ENCODE peak calls at places on chromosome 1, in ten cellular contexts. One of them, this sample, is unnamed. For H3K4me1, the result is how much of the 10 kb centered on the place peaks cover.

GRCh38 chr1:45522324-45523104 is 830 bp upstream of the PRDX1 start:
- DNase-seq in mesendoderm: peak
- DNase-seq in transverse colon: no peak
- DNase-seq in esophagus squamous epithelium: no peak
- DNase-seq in IMR-90: peak
- DNase-seq in cardiac muscle cell: no peak
- DNase-seq in CD8-positive, alpha-beta memory T cell: no peak
- DNase-seq in HCT116: peak
- DNase-seq in adipocyte: no peak
- DNase-seq in CD8-positive, alpha-beta T cell: no peak
- DNase-seq in this sample: no peak

GRCh38 chr1:57620589-57620988 is 196.7 kb upstream of the DAB1 start:
- DNase-seq in mesendoderm: peak
- DNase-seq in transverse colon: no peak
- DNase-seq in esophagus squamous epithelium: no peak
- DNase-seq in IMR-90: no peak
- DNase-seq in cardiac muscle cell: no peak
- DNase-seq in CD8-positive, alpha-beta memory T cell: no peak
- DNase-seq in HCT116: no peak
- DNase-seq in adipocyte: no peak
- DNase-seq in CD8-positive, alpha-beta T cell: no peak
- DNase-seq in this sample: no peak

GRCh38 chr1:235161685-235162327 is 756 bp upstream of the RBM34 start:
- DNase-seq in mesendoderm: no peak
- DNase-seq in transverse colon: no peak
- DNase-seq in esophagus squamous epithelium: no peak
- DNase-seq in IMR-90: no peak
- DNase-seq in cardiac muscle cell: no peak
- DNase-seq in CD8-positive, alpha-beta memory T cell: no peak
- DNase-seq in HCT116: no peak
- DNase-seq in adipocyte: no peak
- DNase-seq in CD8-positive, alpha-beta T cell: no peak
- DNase-seq in this sample: peak

GRCh38 chr1:26524181-26524580 is 5.4 kb upstream of the RPS6KA1 start:
- DNase-seq in mesendoderm: no peak
- DNase-seq in transverse colon: no peak
- DNase-seq in esophagus squamous epithelium: no peak
- DNase-seq in IMR-90: no peak
- DNase-seq in cardiac muscle cell: no peak
- DNase-seq in CD8-positive, alpha-beta memory T cell: no peak
- DNase-seq in HCT116: no peak
- DNase-seq in adipocyte: no peak
- DNase-seq in CD8-positive, alpha-beta T cell: no peak
- DNase-seq in this sample: no peak

GRCh38 chr1:5980314-5981008 is 11.8 kb downstream of the NPHP4 start:
- DNase-seq in mesendoderm: peak
- DNase-seq in transverse colon: no peak
- DNase-seq in esophagus squamous epithelium: no peak
- DNase-seq in IMR-90: peak
- DNase-seq in cardiac muscle cell: peak
- DNase-seq in CD8-positive, alpha-beta memory T cell: no peak
- DNase-seq in HCT116: peak
- DNase-seq in adipocyte: peak
- DNase-seq in CD8-positive, alpha-beta T cell: no peak
- DNase-seq in this sample: peak

GRCh38 chr1:235917267-235917811 is 50.6 kb upstream of the LYST start:
- DNase-seq in mesendoderm: no peak
- DNase-seq in transverse colon: peak
- DNase-seq in esophagus squamous epithelium: no peak
- DNase-seq in IMR-90: peak
- DNase-seq in cardiac muscle cell: peak
- DNase-seq in CD8-positive, alpha-beta memory T cell: peak
- DNase-seq in HCT116: peak
- DNase-seq in adipocyte: peak
- DNase-seq in CD8-positive, alpha-beta T cell: peak
- DNase-seq in this sample: no peak

GRCh38 chr1:51644533-51645197 is 27.8 kb downstream of the OSBPL9 start:
- DNase-seq in mesendoderm: peak
- DNase-seq in transverse colon: peak
- DNase-seq in esophagus squamous epithelium: no peak
- DNase-seq in IMR-90: peak
- DNase-seq in cardiac muscle cell: peak
- DNase-seq in CD8-positive, alpha-beta memory T cell: no peak
- DNase-seq in HCT116: peak
- DNase-seq in adipocyte: peak
- DNase-seq in CD8-positive, alpha-beta T cell: no peak
- DNase-seq in this sample: no peak

GRCh38 chr1:111222308-111223125 is 5.0 kb upstream of the CHI3L2 start:
- DNase-seq in mesendoderm: peak
- DNase-seq in transverse colon: peak
- DNase-seq in esophagus squamous epithelium: no peak
- DNase-seq in IMR-90: peak
- DNase-seq in cardiac muscle cell: peak
- DNase-seq in CD8-positive, alpha-beta memory T cell: peak
- DNase-seq in HCT116: peak
- DNase-seq in adipocyte: peak
- DNase-seq in CD8-positive, alpha-beta T cell: peak
- DNase-seq in this sample: peak

GRCh38 chr1:160084771-160085321 is 3.5 kb downstream of the KCNJ9 start:
- DNase-seq in mesendoderm: no peak
- DNase-seq in transverse colon: no peak
- DNase-seq in esophagus squamous epithelium: no peak
- DNase-seq in IMR-90: no peak
- DNase-seq in cardiac muscle cell: no peak
- DNase-seq in CD8-positive, alpha-beta memory T cell: no peak
- DNase-seq in HCT116: no peak
- DNase-seq in adipocyte: no peak
- DNase-seq in CD8-positive, alpha-beta T cell: no peak
- DNase-seq in this sample: no peak

GRCh38 chr1:20233394-20233793 is 47.1 kb upstream of the PLA2G2C start:
- DNase-seq in mesendoderm: peak
- DNase-seq in transverse colon: no peak
- DNase-seq in esophagus squamous epithelium: no peak
- DNase-seq in IMR-90: peak
- DNase-seq in cardiac muscle cell: peak
- DNase-seq in CD8-positive, alpha-beta memory T cell: no peak
- DNase-seq in HCT116: peak
- DNase-seq in adipocyte: peak
- DNase-seq in CD8-positive, alpha-beta T cell: no peak
- DNase-seq in this sample: peak

GRCh38 chr1:15172405-15173259 is 19.1 kb downstream of the TMEM51 start:
- DNase-seq in mesendoderm: no peak
- DNase-seq in transverse colon: no peak
- DNase-seq in esophagus squamous epithelium: no peak
- DNase-seq in IMR-90: peak
- DNase-seq in cardiac muscle cell: peak
- DNase-seq in CD8-positive, alpha-beta memory T cell: no peak
- DNase-seq in HCT116: no peak
- DNase-seq in adipocyte: peak
- DNase-seq in CD8-positive, alpha-beta T cell: no peak
- DNase-seq in this sample: no peak

GRCh38 chr1:207578796-207579435 is 66.0 kb upstream of the CR1L start:
- DNase-seq in mesendoderm: no peak
- DNase-seq in transverse colon: no peak
- DNase-seq in esophagus squamous epithelium: no peak
- DNase-seq in IMR-90: no peak
- DNase-seq in cardiac muscle cell: no peak
- DNase-seq in CD8-positive, alpha-beta memory T cell: no peak
- DNase-seq in HCT116: no peak
- DNase-seq in adipocyte: peak
- DNase-seq in CD8-positive, alpha-beta T cell: no peak
- DNase-seq in this sample: no peak

GRCh38 chr1:56516539-56517252 is 62.7 kb downstream of the PLPP3 start:
- DNase-seq in mesendoderm: peak
- DNase-seq in transverse colon: peak
- DNase-seq in esophagus squamous epithelium: no peak
- DNase-seq in IMR-90: peak
- DNase-seq in cardiac muscle cell: peak
- DNase-seq in CD8-positive, alpha-beta memory T cell: no peak
- DNase-seq in HCT116: peak
- DNase-seq in adipocyte: peak
- DNase-seq in CD8-positive, alpha-beta T cell: no peak
- DNase-seq in this sample: no peak
- H3K4me1 ChIP-seq in mesendoderm: under half
- H3K4me1 ChIP-seq in transverse colon: under half
- H3K4me1 ChIP-seq in esophagus squamous epithelium: half or more
- H3K4me1 ChIP-seq in IMR-90: under half
- H3K4me1 ChIP-seq in cardiac muscle cell: under half
- H3K4me1 ChIP-seq in CD8-positive, alpha-beta memory T cell: under half
- H3K4me1 ChIP-seq in HCT116: under half
- H3K4me1 ChIP-seq in adipocyte: under half
- H3K4me1 ChIP-seq in CD8-positive, alpha-beta T cell: under half
- H3K4me1 ChIP-seq in this sample: under half

DNA sequence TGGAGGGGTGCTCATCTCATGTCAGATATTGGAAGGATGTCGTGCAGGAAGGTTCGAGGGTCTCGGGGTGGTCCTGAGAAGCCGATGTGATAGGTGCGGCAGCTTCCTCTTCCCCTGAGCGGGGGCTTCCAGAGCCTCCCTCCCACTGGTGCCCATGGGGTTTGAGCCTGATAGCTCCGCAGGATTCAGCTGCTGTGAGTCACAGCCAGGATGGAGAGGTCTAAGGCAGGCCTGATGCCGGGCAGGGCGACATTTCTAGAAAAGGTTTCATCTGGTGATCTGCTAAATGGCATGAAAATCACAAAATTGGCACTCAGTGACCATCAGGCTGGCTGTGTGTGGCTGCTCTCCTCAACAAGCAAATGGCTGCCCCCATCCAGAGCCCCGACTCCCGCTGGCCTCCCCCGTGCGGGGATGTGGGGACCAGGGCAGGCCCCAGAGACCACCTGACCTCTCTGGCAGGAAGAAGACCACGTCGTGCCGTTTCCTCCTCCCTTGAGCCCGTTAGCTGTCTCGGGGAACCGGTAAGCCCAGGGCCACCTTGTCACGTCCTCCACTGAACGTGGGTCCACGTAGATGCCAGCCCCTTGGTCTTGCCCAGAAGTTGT is 66.0 kb downstream of the SKI start:
- DNase-seq in mesendoderm: no peak
- DNase-seq in transverse colon: no peak
- DNase-seq in esophagus squamous epithelium: no peak
- DNase-seq in IMR-90: peak
- DNase-seq in cardiac muscle cell: peak
- DNase-seq in CD8-positive, alpha-beta memory T cell: no peak
- DNase-seq in HCT116: no peak
- DNase-seq in adipocyte: no peak
- DNase-seq in CD8-positive, alpha-beta T cell: no peak
- DNase-seq in this sample: no peak
- H3K4me1 ChIP-seq in mesendoderm: under half
- H3K4me1 ChIP-seq in transverse colon: under half
- H3K4me1 ChIP-seq in esophagus squamous epithelium: half or more
- H3K4me1 ChIP-seq in IMR-90: half or more
- H3K4me1 ChIP-seq in cardiac muscle cell: under half
- H3K4me1 ChIP-seq in CD8-positive, alpha-beta memory T cell: half or more
- H3K4me1 ChIP-seq in HCT116: under half
- H3K4me1 ChIP-seq in adipocyte: under half
- H3K4me1 ChIP-seq in CD8-positive, alpha-beta T cell: half or more
- H3K4me1 ChIP-seq in this sample: under half

GRCh38 chr1:2302292-2302925 is 74.3 kb downstream of the SKI start:
- DNase-seq in mesendoderm: no peak
- DNase-seq in transverse colon: no peak
- DNase-seq in esophagus squamous epithelium: no peak
- DNase-seq in IMR-90: no peak
- DNase-seq in cardiac muscle cell: no peak
- DNase-seq in CD8-positive, alpha-beta memory T cell: no peak
- DNase-seq in HCT116: no peak
- DNase-seq in adipocyte: no peak
- DNase-seq in CD8-positive, alpha-beta T cell: no peak
- DNase-seq in this sample: no peak
- H3K4me1 ChIP-seq in mesendoderm: under half
- H3K4me1 ChIP-seq in transverse colon: under half
- H3K4me1 ChIP-seq in esophagus squamous epithelium: half or more
- H3K4me1 ChIP-seq in IMR-90: under half
- H3K4me1 ChIP-seq in cardiac muscle cell: under half
- H3K4me1 ChIP-seq in CD8-positive, alpha-beta memory T cell: half or more
- H3K4me1 ChIP-seq in HCT116: under half
- H3K4me1 ChIP-seq in adipocyte: under half
- H3K4me1 ChIP-seq in CD8-positive, alpha-beta T cell: half or more
- H3K4me1 ChIP-seq in this sample: under half

GRCh38 chr1:22751124-22751531 is 40.5 kb downstream of the EPHB2 start:
- DNase-seq in mesendoderm: no peak
- DNase-seq in transverse colon: peak
- DNase-seq in esophagus squamous epithelium: no peak
- DNase-seq in IMR-90: no peak
- DNase-seq in cardiac muscle cell: no peak
- DNase-seq in CD8-positive, alpha-beta memory T cell: no peak
- DNase-seq in HCT116: no peak
- DNase-seq in adipocyte: no peak
- DNase-seq in CD8-positive, alpha-beta T cell: no peak
- DNase-seq in this sample: no peak

GRCh38 chr1:22749503-22749902 is 38.9 kb downstream of the EPHB2 start:
- DNase-seq in mesendoderm: no peak
- DNase-seq in transverse colon: no peak
- DNase-seq in esophagus squamous epithelium: no peak
- DNase-seq in IMR-90: no peak
- DNase-seq in cardiac muscle cell: no peak
- DNase-seq in CD8-positive, alpha-beta memory T cell: no peak
- DNase-seq in HCT116: no peak
- DNase-seq in adipocyte: no peak
- DNase-seq in CD8-positive, alpha-beta T cell: no peak
- DNase-seq in this sample: no peak

GRCh38 chr1:22750671-22751016 is 40.0 kb downstream of the EPHB2 start:
- DNase-seq in mesendoderm: no peak
- DNase-seq in transverse colon: no peak
- DNase-seq in esophagus squamous epithelium: no peak
- DNase-seq in IMR-90: no peak
- DNase-seq in cardiac muscle cell: no peak
- DNase-seq in CD8-positive, alpha-beta memory T cell: no peak
- DNase-seq in HCT116: no peak
- DNase-seq in adipocyte: no peak
- DNase-seq in CD8-positive, alpha-beta T cell: no peak
- DNase-seq in this sample: no peak

GRCh38 chr1:22752339-22752738 is 41.7 kb downstream of the EPHB2 start:
- DNase-seq in mesendoderm: no peak
- DNase-seq in transverse colon: no peak
- DNase-seq in esophagus squamous epithelium: no peak
- DNase-seq in IMR-90: no peak
- DNase-seq in cardiac muscle cell: no peak
- DNase-seq in CD8-positive, alpha-beta memory T cell: no peak
- DNase-seq in HCT116: no peak
- DNase-seq in adipocyte: no peak
- DNase-seq in CD8-positive, alpha-beta T cell: no peak
- DNase-seq in this sample: no peak

DNA sequence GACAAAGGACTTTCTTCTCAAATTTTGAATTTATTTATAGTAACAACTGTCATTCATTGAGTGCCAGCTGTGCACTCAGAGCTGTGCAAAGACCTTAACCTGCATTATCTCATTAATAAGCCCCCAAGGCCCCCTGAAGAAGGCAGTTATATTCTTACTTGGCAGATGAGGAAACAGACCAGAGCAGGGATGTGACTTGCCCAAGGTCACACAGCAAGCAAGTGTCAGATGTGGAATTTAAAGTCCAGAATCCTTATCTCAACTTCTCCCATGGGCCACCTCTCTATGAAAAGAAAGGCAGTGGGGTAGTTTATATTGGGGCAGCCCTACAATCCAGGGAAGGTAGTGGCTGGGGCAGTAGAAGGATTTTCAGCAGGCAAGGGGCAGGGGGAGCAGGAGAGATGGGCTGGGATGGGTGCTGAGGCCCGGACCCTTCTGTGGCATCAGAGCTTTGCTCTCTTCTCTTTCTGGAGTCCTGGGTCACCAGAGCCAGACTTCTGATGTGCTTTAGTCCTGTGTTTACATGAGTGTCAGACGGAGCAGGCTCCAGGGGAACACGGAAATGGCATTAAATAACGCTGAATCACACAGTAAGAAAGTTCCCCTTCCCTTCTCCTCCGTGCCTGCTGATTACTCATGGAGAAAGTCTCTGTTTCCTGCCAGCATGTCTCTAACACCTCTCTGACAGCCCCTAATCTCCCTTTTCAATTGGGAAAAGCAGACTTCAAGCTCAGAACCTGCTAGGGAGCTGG is 39.5 kb downstream of the EPHB2 start:
- DNase-seq in mesendoderm: peak
- DNase-seq in transverse colon: peak
- DNase-seq in esophagus squamous epithelium: no peak
- DNase-seq in IMR-90: peak
- DNase-seq in cardiac muscle cell: peak
- DNase-seq in CD8-positive, alpha-beta memory T cell: no peak
- DNase-seq in HCT116: peak
- DNase-seq in adipocyte: peak
- DNase-seq in CD8-positive, alpha-beta T cell: no peak
- DNase-seq in this sample: peak
- H3K4me1 ChIP-seq in mesendoderm: under half
- H3K4me1 ChIP-seq in transverse colon: under half
- H3K4me1 ChIP-seq in esophagus squamous epithelium: under half
- H3K4me1 ChIP-seq in IMR-90: half or more
- H3K4me1 ChIP-seq in cardiac muscle cell: under half
- H3K4me1 ChIP-seq in CD8-positive, alpha-beta memory T cell: under half
- H3K4me1 ChIP-seq in HCT116: under half
- H3K4me1 ChIP-seq in adipocyte: under half
- H3K4me1 ChIP-seq in CD8-positive, alpha-beta T cell: under half
- H3K4me1 ChIP-seq in this sample: under half

This sample was measured in neural progenitor cell.